ENCODE peak calls at places on chromosomes 5 and 9, in five cellular contexts. U is AG04450; L is brain microvascular endothelial cell; G is CD8-positive, alpha-beta memory T cell; E is T-helper 1 cell. Q is an unnamed sample.

GRCh38 chr9:136348691-136349090 is 14.9 kb downstream of the DNLZ start:
- DNase-seq in U (no peak), L (no peak), G (no peak), E (no peak), Q (no peak)

GRCh38 chr9:96006961-96007360 is 131.5 kb downstream of the ERCC6L2 start:
- DNase-seq in U (peak), L (peak), G (no peak), E (no peak), Q (no peak)

GRCh38 chr5:180816608-180817534 is 14.3 kb upstream of the MGAT1 start:
- DNase-seq in U (no peak), L (peak), G (no peak), E (no peak), Q (no peak)

GRCh38 chr5:105977163-105977562 is 1693.6 kb downstream of the EFNA5 start:
- DNase-seq in U (no peak), L (no peak), G (no peak), E (no peak), Q (no peak)

GRCh38 chr5:96129276-96129675 is 167.6 kb upstream of the ELL2 start:
- DNase-seq in U (no peak), L (no peak), G (no peak), E (no peak), Q (no peak)

GRCh38 chr5:142636093-142636492 is 49.8 kb downstream of the FGF1 start:
- DNase-seq in U (no peak), L (no peak), G (no peak), E (no peak), Q (no peak)

GRCh38 chr9:70504814-70505213 is 90.4 kb upstream of the KLF9 start:
- DNase-seq in U (no peak), L (no peak), G (no peak), E (no peak), Q (no peak)

GRCh38 chr5:175575301-175575700 is 82.6 kb upstream of the HRH2 start:
- DNase-seq in U (no peak), L (no peak), G (no peak), E (no peak), Q (no peak)

GRCh38 chr9:137455361-137455991 is 3.7 kb downstream of the NSMF start:
- DNase-seq in U (no peak), L (no peak), G (no peak), E (no peak), Q (peak)

GRCh38 chr9:97535771-97536170 is 34.3 kb downstream of the TMOD1 start:
- DNase-seq in U (no peak), L (no peak), G (no peak), E (no peak), Q (no peak)

GRCh38 chr5:33639478-33639877 is 198.7 kb downstream of the TARS1 start:
- DNase-seq in U (no peak), L (no peak), G (no peak), E (no peak), Q (no peak)

GRCh38 chr9:117771162-117771561 is 67.0 kb downstream of the TLR4 start:
- DNase-seq in U (no peak), L (no peak), G (no peak), E (no peak), Q (no peak)

GRCh38 chr9:113756476-113757198 is 119.5 kb upstream of the ZNF618 start:
- DNase-seq in U (no peak), L (no peak), G (no peak), E (no peak), Q (no peak)

GRCh38 chr5:88279584-88279983 is 10.9 kb upstream of the TMEM161B start:
- DNase-seq in U (no peak), L (no peak), G (no peak), E (no peak), Q (no peak)

GRCh38 chr5:122292357-122292756 is 19.7 kb upstream of the SNCAIP start:
- DNase-seq in U (peak), L (no peak), G (no peak), E (no peak), Q (no peak)

GRCh38 chr5:120082316-120083068 is 381.6 kb upstream of the PRR16 start:
- DNase-seq in U (no peak), L (no peak), G (no peak), E (no peak), Q (no peak)

GRCh38 chr9:97517331-97518089 is 16.0 kb downstream of the TMOD1 start:
- DNase-seq in U (no peak), L (no peak), G (no peak), E (no peak), Q (no peak)

GRCh38 chr5:168766038-168766700 is 187.0 kb upstream of the PANK3 start:
- DNase-seq in U (no peak), L (no peak), G (no peak), E (no peak), Q (no peak)

Q was measured in CD14-positive monocyte.